ENCODE peak calls at places on chromosome 22, in six cellular contexts. K is stimulated activated CD8-positive, alpha-beta memory T cell treated with anti-CD3 and anti-CD28 coated beads, Interleukin-7, amount 100 ng/mL, for 1 hour; N is aorta; R is activated T-helper 1 cell treated with anti-CD3 and anti-CD28 coated beads, Interleukin-12 subunit alpha, Interleukin-12 subunit beta, Interleukin-2, Interleukin-4 antibody, amounts not matched to agents 30 ng/mL and 10 ng/mL and 1 ng/mL, durations not matched to agents 14 hours and 24 hours and 36 hours; J is RWPE1; Y is NCI-H510A treated with DMSO at 0.1 percent for 48 hours. U is an unnamed sample.

GRCh38 chr22:30591191-30591587 is 521 bp downstream of the PES1 start:
- DNase-seq in Y (no peak), N (no peak), R (no peak), J (no peak), K (no peak), U (no peak)

GRCh38 chr22:35705141-35705540 is 12.5 kb upstream of the APOL5 start:
- DNase-seq in J (peak; percentile 41), K (no peak), N (no peak), R (no peak), Y (no peak), U (no peak)

GRCh38 chr22:24727218-24727851 is 47.2 kb downstream of the PIWIL3 start:
- DNase-seq in K (no peak), N (no peak), Y (peak; percentile 82), J (peak; percentile 75), R (no peak), U (no peak)

GRCh38 chr22:30036656-30037055 is 43.6 kb upstream of the HORMAD2 start:
- DNase-seq in J (no peak), Y (no peak), K (no peak), R (no peak), N (no peak), U (no peak)

GRCh38 chr22:23696326-23696851 is 5.6 kb downstream of the RGL4 start:
- DNase-seq in K (peak; percentile 46), R (peak; percentile 75), N (no peak), Y (no peak), J (no peak), U (peak; percentile 91)

GRCh38 chr22:25172153-25172552 is 27.5 kb upstream of the CRYBB3 start:
- DNase-seq in N (no peak), Y (no peak), K (no peak), R (no peak), J (no peak), U (no peak)

GRCh38 chr22:39356464-39356863 is 6.7 kb downstream of the SYNGR1 start:
- DNase-seq in J (no peak), N (no peak), K (no peak), R (no peak), Y (peak; percentile 70), U (no peak)

GRCh38 chr22:37162221-37163095 is 12.7 kb upstream of the IL2RB start:
- DNase-seq in R (peak; percentile 76), J (no peak), N (no peak), Y (no peak), K (peak; percentile 43), U (no peak)

GRCh38 chr22:43820671-43821305 is 8.7 kb upstream of the EFCAB6 start:
- DNase-seq in J (no peak), R (no peak), Y (peak; percentile 5), K (no peak), N (peak; percentile 17), U (peak; percentile 21)

GRCh38 chr22:42296381-42296853 is 26.0 kb upstream of the TCF20 start:
- DNase-seq in Y (no peak), N (no peak), K (no peak), R (no peak), J (no peak), U (no peak)

GRCh38 chr22:41021039-41021654 is 70.0 kb downstream of the RBX1 start:
- DNase-seq in R (no peak), N (no peak), K (no peak), J (peak; percentile 6), Y (peak; percentile 20), U (no peak)

GRCh38 chr22:35552186-35552842 is 11.7 kb downstream of the RASD2 start:
- DNase-seq in K (peak; percentile 49), Y (no peak), R (peak; percentile 78), N (no peak), J (peak; percentile 65), U (no peak)

GRCh38 chr22:42937164-42937854 is 77.6 kb downstream of the PACSIN2 start:
- DNase-seq in K (peak; percentile 13), J (peak; percentile 65), R (peak; percentile 12), N (peak; percentile 81), Y (no peak), U (peak; percentile 94)

GRCh38 chr22:49433044-49433443 is 394.6 kb downstream of the BRD1 start:
- DNase-seq in N (no peak), R (no peak), Y (no peak), J (no peak), K (no peak), U (no peak)

GRCh38 chr22:47398491-47398890 is 636.0 kb downstream of the TBC1D22A start:
- DNase-seq in N (peak; percentile 52), Y (no peak), K (no peak), R (no peak), J (no peak), U (peak; percentile 9)

GRCh38 chr22:37484115-37485005 is 1.8 kb downstream of the MFNG start:
- DNase-seq in K (peak; percentile 54), N (peak; percentile 86), Y (no peak), J (no peak), R (peak; percentile 81), U (peak; percentile 90)

U was measured in CD14-positive monocyte.